ENCODE peak calls at places on chromosomes 1 and 21, in eight cellular contexts. E is heart right ventricle, O is mucosa of descending colon, L is A549, Q is mesenchymal stem cell, G is pancreas, Y is astrocyte, X is GM23248. P is an unnamed sample.

GRCh38 chr1:202029171-202029665 is 18.8 kb downstream of the ELF3 start:
- DNase-seq in E (no peak), O (no peak), L (peak; percentile 75), Q (peak; percentile 88), G (peak; percentile 6), Y (peak; percentile 88), X (peak; percentile 89), P (no peak)

GRCh38 chr1:172895050-172895460 is 155.7 kb downstream of the TNFSF18 start:
- DNase-seq in E (no peak), O (no peak), L (no peak), Q (peak; percentile 38), G (no peak), Y (no peak), X (no peak), P (no peak)

GRCh38 chr21:20647603-20648002 is 350.6 kb upstream of the NCAM2 start:
- DNase-seq in E (no peak), O (no peak), L (no peak), Q (no peak), G (no peak), Y (no peak), X (no peak), P (no peak)

GRCh38 chr1:170533331-170533730 is 1.4 kb downstream of the GORAB start:
- DNase-seq in E (no peak), O (no peak), L (no peak), Q (peak; percentile 54), G (no peak), Y (peak; percentile 64), X (peak; percentile 83), P (no peak)

GRCh38 chr1:229420765-229421164 is 13.1 kb downstream of the ACTA1 start:
- DNase-seq in E (no peak), O (peak; percentile 12), L (no peak), Q (no peak), G (no peak), Y (no peak), X (no peak), P (no peak)

GRCh38 chr1:217493290-217493689 is 137.6 kb downstream of the GPATCH2 start:
- DNase-seq in E (no peak), O (no peak), L (no peak), Q (peak; percentile 14), G (no peak), Y (peak; percentile 1), X (peak; percentile 14), P (no peak)

GRCh38 chr1:201085902-201086735 is 26.1 kb downstream of the CACNA1S start:
- DNase-seq in E (peak; percentile 44), O (peak; percentile 87), L (peak; percentile 93), Q (peak; percentile 57), G (peak; percentile 85), Y (no peak), X (peak; percentile 73), P (peak; percentile 59)

GRCh38 chr1:245197911-245198379 is 43.2 kb downstream of the KIF26B start:
- DNase-seq in E (no peak), O (no peak), L (no peak), Q (peak; percentile 65), G (no peak), Y (peak; percentile 85), X (peak; percentile 88), P (no peak)

GRCh38 chr1:41097105-41097504 is 75.6 kb upstream of the SLFNL1 start:
- DNase-seq in E (no peak), O (no peak), L (no peak), Q (no peak), G (no peak), Y (peak; percentile 42), X (no peak), P (no peak)

GRCh38 chr1:197481101-197481500 is 213.0 kb downstream of the CRB1 start:
- DNase-seq in E (no peak), O (no peak), L (no peak), Q (peak; percentile 25), G (no peak), Y (no peak), X (no peak), P (no peak)

GRCh38 chr1:6294080-6294867 is 33.4 kb upstream of the GPR153 start:
- DNase-seq in E (no peak), O (no peak), L (no peak), Q (no peak), G (no peak), Y (no peak), X (no peak), P (no peak)

GRCh38 chr1:47915677-47916353 is 81.4 kb downstream of the TRABD2B start:
- DNase-seq in E (no peak), O (no peak), L (no peak), Q (no peak), G (no peak), Y (no peak), X (no peak), P (no peak)

GRCh38 chr1:235067396-235068154 is 61.1 kb downstream of the TOMM20 start:
- DNase-seq in E (peak; percentile 64), O (peak; percentile 86), L (peak; percentile 92), Q (peak; percentile 96), G (no peak), Y (peak; percentile 100), X (peak; percentile 100), P (peak; percentile 90)

GRCh38 chr1:175920401-175920800 is 177.0 kb upstream of the TNR start:
- DNase-seq in E (no peak), O (no peak), L (no peak), Q (peak; percentile 80), G (no peak), Y (no peak), X (no peak), P (no peak)

GRCh38 chr1:90133133-90133532 is 138.2 kb downstream of the ZNF326 start:
- DNase-seq in E (no peak), O (peak; percentile 76), L (no peak), Q (peak; percentile 10), G (no peak), Y (peak; percentile 10), X (peak; percentile 16), P (peak; percentile 67)

GRCh38 chr21:45613396-45613795 is 30.1 kb upstream of the PCBP3 start:
- DNase-seq in E (no peak), O (no peak), L (no peak), Q (no peak), G (no peak), Y (no peak), X (no peak), P (no peak)

GRCh38 chr1:50705699-50706098 is 254.4 kb downstream of the FAF1 start:
- DNase-seq in E (no peak), O (no peak), L (no peak), Q (no peak), G (no peak), Y (no peak), X (no peak), P (no peak)
- H3K4me3 ChIP-seq in E (no peak overlapping the region), O (no peak overlapping the region), L (no peak overlapping the region), Q (no peak overlapping the region), G (no peak overlapping the region), Y (no peak overlapping the region), X (no peak overlapping the region), P (no peak overlapping the region)

GRCh38 chr1:33397125-33397506 is 33.8 kb downstream of the PHC2 start:
- DNase-seq in E (no peak), O (no peak), L (no peak), Q (no peak), G (no peak), Y (no peak), X (no peak), P (no peak)
- H3K4me1 ChIP-seq in E (peaks cover 6% of the 10 kb centered on the region), O (no peaks in the 10 kb centered on the region), L (no peaks in the 10 kb centered on the region), Q (no peaks in the 10 kb centered on the region), G (peaks cover 3% of the 10 kb centered on the region), Y (no peaks in the 10 kb centered on the region), X (peaks cover 14% of the 10 kb centered on the region), P (no peaks in the 10 kb centered on the region)

DNA sequence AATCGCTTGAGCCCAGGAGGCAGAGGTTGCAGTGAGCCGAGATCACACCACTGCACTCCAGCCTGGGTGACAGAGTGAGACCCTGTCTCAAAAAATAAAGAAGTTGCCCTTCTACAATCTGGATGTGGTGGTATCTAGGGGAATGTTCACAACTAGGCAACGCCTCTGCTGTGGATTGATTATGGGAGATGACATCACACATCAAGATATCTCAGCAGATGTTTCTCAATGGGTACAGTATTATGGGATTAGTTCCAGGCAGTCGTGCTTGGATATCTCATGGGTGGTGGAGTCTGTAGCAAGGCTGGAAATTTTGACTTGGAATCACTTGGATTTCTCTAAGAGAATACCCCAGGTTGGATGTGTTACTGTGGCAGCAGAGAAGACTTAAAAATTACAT is 7.7 kb downstream of the IFNAR2 start:
- DNase-seq in E (no peak), O (no peak), L (no peak), Q (no peak), G (no peak), Y (no peak), X (no peak), P (no peak)
- H3K4me3 ChIP-seq in E (no peak overlapping the region), O (no peak overlapping the region), L (no peak overlapping the region), Q (no peak overlapping the region), G (no peak overlapping the region), Y (no peak overlapping the region), X (no peak overlapping the region), P (no peak overlapping the region)

DNA sequence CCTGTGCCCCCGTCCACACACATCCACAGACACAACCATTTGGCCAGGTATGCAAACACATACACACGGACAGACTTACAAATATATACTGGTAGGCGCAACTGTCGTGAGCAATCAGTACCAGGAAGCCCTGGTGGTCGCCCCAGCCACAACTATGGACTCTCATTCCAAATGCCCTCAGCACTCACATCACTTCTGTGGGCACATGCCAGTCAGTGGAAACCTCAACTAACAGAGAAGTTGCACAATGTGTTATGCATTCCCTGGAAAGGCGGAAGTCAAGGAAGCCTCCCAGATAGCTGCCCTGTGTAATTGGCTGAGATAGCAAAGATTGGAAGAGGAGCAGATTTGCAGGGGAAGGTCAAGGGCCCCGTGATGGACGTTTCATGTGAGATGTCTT is 1.4 kb upstream of the HEYL start:
- DNase-seq in E (no peak), O (no peak), L (no peak), Q (no peak), G (no peak), Y (no peak), X (no peak), P (no peak)
- H3K4me1 ChIP-seq in E (peaks cover 7% of the 10 kb centered on the region), O (peaks cover 4% of the 10 kb centered on the region), L (no peaks in the 10 kb centered on the region), Q (peaks cover 3% of the 10 kb centered on the region), G (peaks cover 18% of the 10 kb centered on the region), Y (peaks cover 5% of the 10 kb centered on the region), X (peaks cover 11% of the 10 kb centered on the region), P (no peaks in the 10 kb centered on the region)

DNA sequence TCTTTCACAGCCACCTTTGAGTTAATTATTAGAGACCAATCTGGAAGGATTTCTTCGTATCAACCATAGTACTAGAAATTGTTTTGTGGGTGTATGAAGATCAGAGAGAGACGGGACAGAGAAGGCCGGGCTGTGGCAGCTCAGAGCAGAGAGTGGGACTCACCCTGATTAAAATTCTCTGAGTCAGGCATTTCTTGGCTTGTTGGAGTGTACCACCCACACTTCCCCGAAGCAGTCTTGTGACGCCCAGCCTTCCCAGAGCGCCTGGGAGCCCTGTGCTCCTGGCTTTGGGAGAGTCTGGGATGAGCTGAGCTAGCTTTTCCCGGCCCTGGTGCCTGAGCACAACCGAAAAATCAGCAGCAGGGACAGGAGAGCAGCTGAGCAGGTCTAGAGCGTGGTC is 19.4 kb downstream of the PLEKHM2 start:
- DNase-seq in E (peak; percentile 64), O (peak; percentile 53), L (no peak), Q (peak; percentile 89), G (no peak), Y (peak; percentile 94), X (peak; percentile 98), P (peak; percentile 57)
- H3K4me3 ChIP-seq in E (no peak overlapping the region), O (no peak overlapping the region), L (no peak overlapping the region), Q (no peak overlapping the region), G (peak overlapping the region; percentile 17), Y (no peak overlapping the region), X (peak overlapping the region; percentile 49), P (no peak overlapping the region)

P was measured in colonic mucosa.